ENCODE peak calls at places on chromosomes 7 and 10, in eight cellular contexts. P, W, C, F, L, R, H and Z are unnamed samples.

GRCh38 chr10:74987339-74988054 is 124.0 kb upstream of the SAMD8 start:
- DNase-seq in C (no peak), W (no peak), L (no peak), F (no peak), P (no peak), R (no peak), H (no peak), Z (no peak)

GRCh38 chr10:30784521-30784895 is 155.0 kb upstream of the LYZL2 start:
- DNase-seq in W (no peak), H (no peak), C (no peak), R (no peak), F (no peak), L (no peak), P (no peak), Z (peak; percentile 37)

GRCh38 chr10:70753841-70754621 is 31.1 kb downstream of the TBATA start:
- DNase-seq in C (no peak), R (no peak), F (no peak), P (no peak), H (peak; percentile 21), W (no peak), L (no peak), Z (no peak)

GRCh38 chr7:24039991-24040390 is 244.0 kb upstream of the NPY start:
- DNase-seq in F (no peak), R (no peak), P (no peak), C (no peak), W (no peak), L (no peak), H (no peak), Z (no peak)

GRCh38 chr10:132248455-132249231 is 59.1 kb downstream of the STK32C start:
- DNase-seq in H (peak; percentile 45), P (no peak), W (no peak), R (peak; percentile 68), L (no peak), C (no peak), F (no peak), Z (peak; percentile 76)

GRCh38 chr10:124590216-124591122 is 128.8 kb downstream of the LHPP start:
- DNase-seq in L (no peak), H (peak; percentile 13), W (no peak), F (no peak), R (no peak), P (no peak), C (peak; percentile 35), Z (no peak)

GRCh38 chr10:98646998-98647917 is 200.5 kb upstream of the HPS1 start:
- DNase-seq in F (no peak), C (no peak), R (no peak), H (no peak), L (no peak), W (no peak), P (no peak), Z (no peak)

GRCh38 chr7:23474098-23474828 is 4.0 kb upstream of the IGF2BP3 start:
- DNase-seq in C (peak; percentile 97), L (peak; percentile 98), F (peak; percentile 99), H (peak; percentile 73), R (peak; percentile 14), P (peak; percentile 89), W (no peak), Z (no peak)

GRCh38 chr7:31747553-31747952 is 60.5 kb downstream of the PPP1R17 start:
- DNase-seq in W (no peak), H (no peak), F (no peak), L (no peak), R (no peak), P (no peak), C (peak; percentile 70), Z (peak; percentile 15)

GRCh38 chr7:66283003-66283920 is 78.1 kb downstream of the TPST1 start:
- DNase-seq in L (no peak), C (peak; percentile 85), P (peak; percentile 24), R (no peak), H (no peak), W (no peak), F (no peak), Z (peak; percentile 87)